ENCODE peak calls at places on chromosomes 12 and 14, in nine cellular contexts. U is AG08395; E is NCI-H82; J is GM04504; V is esophagus squamous epithelium; T is substantia nigra; I is naive thymus-derived CD8-positive, alpha-beta T cell; G is kidney glomerular epithelial cell; L is RCC 7860. S is an unnamed sample.

GRCh38 chr12:127767631-127768030 is 499.3 kb upstream of the TMEM132C start:
- DNase-seq in U (no peak), E (no peak), J (no peak), V (no peak), T (no peak), I (no peak), G (no peak), L (no peak), S (no peak)

GRCh38 chr12:106290666-106291065 is 11.9 kb upstream of the TCP11L2 start:
- DNase-seq in U (no peak), E (no peak), J (no peak), V (no peak), T (no peak), I (no peak), G (no peak), L (no peak), S (no peak)

GRCh38 chr12:105935981-105936380 is 202.8 kb downstream of the NUAK1 start:
- DNase-seq in U (peak), E (peak), J (peak), V (no peak), T (no peak), I (no peak), G (no peak), L (no peak), S (no peak)

GRCh38 chr12:116201908-116202307 is 75.6 kb downstream of the MED13L start:
- DNase-seq in U (peak), E (no peak), J (no peak), V (no peak), T (no peak), I (no peak), G (no peak), L (no peak), S (no peak)

GRCh38 chr12:77116277-77116676 is 50.9 kb upstream of the E2F7 start:
- DNase-seq in U (no peak), E (no peak), J (no peak), V (no peak), T (no peak), I (no peak), G (no peak), L (peak), S (no peak)

GRCh38 chr14:101980700-101981099 is 16.3 kb downstream of the DYNC1H1 start:
- DNase-seq in U (peak), E (no peak), J (peak), V (no peak), T (no peak), I (no peak), G (peak), L (peak), S (no peak)

GRCh38 chr12:106682594-106683234 is 91.8 kb upstream of the RIC8B start:
- DNase-seq in U (no peak), E (no peak), J (no peak), V (no peak), T (no peak), I (no peak), G (peak), L (peak), S (no peak)

GRCh38 chr12:96861656-96862055 is 45.4 kb upstream of the NEDD1 start:
- DNase-seq in U (peak), E (no peak), J (peak), V (no peak), T (no peak), I (no peak), G (no peak), L (no peak), S (no peak)

GRCh38 chr12:32135967-32136366 is 29.3 kb downstream of the BICD1 start:
- DNase-seq in U (no peak), E (no peak), J (no peak), V (no peak), T (no peak), I (no peak), G (no peak), L (no peak), S (no peak)

GRCh38 chr14:65686761-65687160 is 274.2 kb downstream of the FUT8 start:
- DNase-seq in U (no peak), E (no peak), J (no peak), V (no peak), T (no peak), I (no peak), G (peak), L (peak), S (no peak)

GRCh38 chr12:124771462-124772361 is 92.0 kb downstream of the SCARB1 start:
- DNase-seq in U (peak), E (peak), J (no peak), V (no peak), T (peak), I (peak), G (peak), L (peak), S (peak)

GRCh38 chr12:95277139-95277538 is 59.5 kb downstream of the VEZT start:
- DNase-seq in U (peak), E (no peak), J (peak), V (no peak), T (no peak), I (no peak), G (peak), L (no peak), S (no peak)

GRCh38 chr14:69132513-69133181 is 20.3 kb downstream of the DCAF5 start:
- DNase-seq in U (no peak), E (peak), J (no peak), V (no peak), T (no peak), I (no peak), G (no peak), L (no peak), S (no peak)

GRCh38 chr14:104126753-104127152 is 11.6 kb upstream of the KIF26A start:
- DNase-seq in U (no peak), E (no peak), J (no peak), V (no peak), T (no peak), I (no peak), G (no peak), L (no peak), S (no peak)

GRCh38 chr12:124404162-124404561 is 109.3 kb downstream of the RFLNA start:
- DNase-seq in U (peak), E (no peak), J (no peak), V (no peak), T (no peak), I (no peak), G (no peak), L (no peak), S (no peak)

S was measured in CD4-positive, alpha-beta memory T cell.